ENCODE peak calls at places on chromosomes 3 and 15, in seven cellular contexts. G is pancreas; K is PC-9; T is gastrocnemius medialis; N is CD8-positive, alpha-beta T cell; H is uterus; W is hepatocyte. E is an unnamed sample. For H3K4me1, the result is how much of the 10 kb centered on the place peaks cover.

GRCh38 chr15:25886498-25887140 is 23.5 kb upstream of the ATP10A start:
- DNase-seq in W (no peak), N (no peak), G (no peak), K (no peak), T (no peak), H (no peak), E (peak)

GRCh38 chr3:171494457-171495109 is 34.4 kb upstream of the TNIK start:
- DNase-seq in T (no peak), H (no peak), K (no peak), W (no peak), G (no peak), N (no peak), E (no peak)

GRCh38 chr3:20405731-20406130 is 219.7 kb upstream of the SGO1 start:
- DNase-seq in N (no peak), T (no peak), W (peak), K (no peak), G (no peak), H (no peak), E (no peak)

GRCh38 chr15:101781927-101782326 is 21.4 kb upstream of the OR4F6 start:
- DNase-seq in K (no peak), T (no peak), W (no peak), G (no peak), H (no peak), N (no peak), E (no peak)

GRCh38 chr3:171741377-171741776 is 68.9 kb downstream of the PLD1 start:
- DNase-seq in N (no peak), H (no peak), K (no peak), W (no peak), T (no peak), G (no peak), E (no peak)

GRCh38 chr3:52153389-52154096 is 680 bp downstream of the POC1A start:
- DNase-seq in H (no peak), N (no peak), T (no peak), G (no peak), W (peak), K (peak), E (peak)

GRCh38 chr3:178083906-178084823 is 452.1 kb upstream of the KCNMB2 start:
- DNase-seq in T (no peak), H (no peak), G (no peak), W (peak), K (no peak), N (no peak), E (peak)

GRCh38 chr3:164673738-164674137 is 404.6 kb downstream of the SI start:
- DNase-seq in T (no peak), H (no peak), G (no peak), W (no peak), K (no peak), N (no peak), E (no peak)

GRCh38 chr3:27589795-27590194 is 105.6 kb upstream of the SLC4A7 start:
- DNase-seq in W (no peak), H (no peak), K (no peak), T (no peak), N (no peak), G (no peak), E (peak)

GRCh38 chr3:123582315-123582714 is 2.5 kb downstream of the HACD2 start:
- DNase-seq in K (peak), G (no peak), W (peak), N (no peak), H (no peak), T (no peak), E (no peak)

GRCh38 chr3:81216192-81216591 is 545.3 kb downstream of the GBE1 start:
- DNase-seq in K (peak), H (no peak), T (no peak), N (no peak), W (no peak), G (no peak), E (peak)

GRCh38 chr15:100095896-100096600 is 245.7 kb downstream of the ADAMTS17 start:
- DNase-seq in W (no peak), H (no peak), G (no peak), K (no peak), T (no peak), N (no peak), E (no peak)

GRCh38 chr3:175392653-175393052 is 533.5 kb downstream of the NAALADL2 start:
- DNase-seq in N (no peak), H (no peak), W (no peak), G (no peak), K (no peak), T (no peak), E (no peak)

GRCh38 chr3:62990704-62991413 is 115.6 kb upstream of the CADPS start:
- DNase-seq in K (no peak), W (no peak), T (no peak), G (no peak), H (no peak), N (no peak), E (no peak)

GRCh38 chr15:65584241-65584640 is 26.7 kb downstream of the INTS14 start:
- DNase-seq in N (no peak), H (no peak), K (no peak), G (no peak), W (no peak), T (no peak), E (no peak)
- H3K27ac ChIP-seq in N (peak), H (no peak), K (no peak), G (no peak), W (peak), T (no peak), E (no peak)

GRCh38 chr15:67130673-67131601 is 65.5 kb downstream of the SMAD3 start:
- DNase-seq in T (peak), G (no peak), K (no peak), N (no peak), H (peak), W (no peak), E (no peak)
- H3K4me1 ChIP-seq in T (half or more), G (half or more), K (half or more), N (under half), H (under half), W (half or more), E (under half)

DNA sequence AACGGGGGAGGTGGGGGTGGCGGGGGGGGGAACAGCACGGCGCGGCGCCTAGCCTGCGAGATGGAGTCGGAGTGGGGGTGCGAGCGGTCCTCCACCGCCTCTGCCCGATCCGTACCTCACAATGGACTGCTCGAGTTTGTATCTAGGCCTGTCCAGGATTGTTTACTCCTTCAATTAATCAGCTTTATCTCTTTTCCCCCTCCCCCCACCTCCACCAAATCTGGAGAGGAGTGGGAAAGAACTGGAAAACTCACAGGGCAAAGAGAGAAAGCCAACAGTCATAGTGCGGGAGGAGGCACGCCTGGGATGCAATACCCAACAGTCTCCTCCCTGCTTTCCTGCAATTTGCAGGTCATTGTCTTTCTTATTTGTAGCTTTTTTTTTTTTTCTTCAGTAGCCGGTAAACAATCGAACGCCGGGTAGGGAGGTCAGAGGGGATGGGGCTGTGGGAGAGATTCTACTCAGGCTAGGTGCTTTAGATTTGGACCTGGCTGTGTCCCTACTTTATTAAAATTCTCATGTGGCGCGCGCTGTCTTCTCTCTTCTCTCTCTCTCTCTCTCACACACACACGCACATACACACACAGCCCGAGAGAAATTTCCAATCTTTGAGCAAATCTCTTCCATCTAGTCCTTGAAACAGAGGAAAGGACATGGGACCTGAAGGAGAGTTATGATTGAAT is 6.9 kb upstream of the MEIS2 start:
- DNase-seq in N (no peak), T (no peak), H (peak), G (no peak), W (no peak), K (no peak), E (no peak)
- H3K27ac ChIP-seq in N (no peak), T (no peak), H (peak), G (no peak), W (no peak), K (no peak), E (peak)

DNA sequence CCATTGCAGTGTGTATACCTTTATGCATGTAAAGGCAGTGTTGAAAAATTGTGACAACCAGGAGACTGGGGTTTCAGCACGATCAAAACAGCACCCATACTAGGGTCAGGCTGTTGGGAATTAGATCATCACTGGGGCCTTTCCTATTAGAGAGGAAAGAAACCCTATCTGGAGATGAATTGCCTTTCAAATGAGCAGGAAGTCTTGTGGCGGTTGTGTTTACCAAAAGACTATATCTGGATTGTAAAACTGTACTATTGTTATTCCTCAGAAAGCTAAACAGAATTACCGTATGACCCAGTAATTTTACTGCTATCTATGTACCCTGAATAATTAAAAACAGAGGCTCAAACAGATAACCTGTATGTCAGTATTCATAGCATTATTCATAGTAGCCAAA is 10.1 kb downstream of the UBE2E1 start:
- DNase-seq in G (no peak), W (no peak), T (no peak), K (no peak), H (no peak), N (no peak), E (no peak)
- H3K4me1 ChIP-seq in G (under half), W (under half), T (half or more), K (under half), H (under half), N (under half), E (under half)

DNA sequence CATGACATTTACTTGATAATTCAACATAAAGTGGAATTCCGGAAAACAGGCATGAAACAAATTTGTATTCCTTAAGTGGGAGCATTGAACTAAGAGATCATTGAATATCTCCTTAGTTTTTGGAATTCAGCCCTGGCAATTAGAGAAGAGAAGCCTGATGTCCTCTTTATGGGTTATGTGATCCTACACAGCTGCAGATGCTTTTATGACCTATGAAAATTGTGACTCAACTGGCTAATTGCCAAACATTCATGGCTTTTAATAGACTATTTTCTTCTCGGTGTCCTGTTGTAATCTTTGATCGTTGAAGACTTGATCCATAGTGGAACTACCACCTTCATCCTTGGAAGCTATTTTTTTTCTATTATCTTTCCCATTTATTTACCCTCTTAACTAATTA is 46.1 kb downstream of the AGBL1 start:
- DNase-seq in G (no peak), T (no peak), W (no peak), K (no peak), H (no peak), N (no peak), E (no peak)
- H3K27ac ChIP-seq in G (no peak), T (no peak), W (no peak), K (no peak), H (no peak), N (no peak), E (no peak)

GRCh38 chr3:183180765-183181295 is 18.3 kb upstream of the LAMP3 start:
- DNase-seq in T (no peak), W (no peak), H (no peak), K (no peak), N (no peak), G (no peak), E (no peak)
- H3K4me1 ChIP-seq in T (under half), W (under half), H (under half), K (under half), N (under half), G (under half), E (under half)

E was measured in cardiac muscle cell.